ENCODE peak calls at places on chromosomes 2 and 18, in four cellular contexts. W, I, B and P are unnamed samples.

GRCh38 chr2:8680931-8681760 is 710 bp upstream of the ID2 start:
- DNase-seq in W (peak), B (peak), I (no peak), P (no peak)

GRCh38 chr2:96176661-96177060 is 31.4 kb upstream of the DUSP2 start:
- DNase-seq in W (no peak), I (no peak), B (no peak), P (no peak)

GRCh38 chr2:43889416-43889815 is 50.6 kb downstream of the ABCG8 start:
- DNase-seq in I (no peak), W (no peak), B (no peak), P (no peak)

GRCh38 chr2:47414682-47415458 is 11.9 kb downstream of the MSH2 start:
- DNase-seq in B (no peak), I (no peak), W (no peak), P (no peak)

GRCh38 chr18:34648269-34648668 is 61.8 kb upstream of the DTNA start:
- DNase-seq in I (no peak), W (no peak), B (no peak), P (no peak)

GRCh38 chr2:8568543-8569302 is 113.1 kb upstream of the ID2 start:
- DNase-seq in I (no peak), B (no peak), W (no peak), P (no peak)

GRCh38 chr2:43634604-43635306 is 2.3 kb upstream of the PLEKHH2 start:
- DNase-seq in W (no peak), B (peak), I (no peak), P (no peak)

GRCh38 chr2:19746611-19747309 is 155.0 kb downstream of the TTC32 start:
- DNase-seq in W (no peak), B (no peak), I (peak), P (peak)

GRCh38 chr2:102788880-102789250 is 27.0 kb downstream of the TMEM182 start:
- DNase-seq in I (no peak), B (no peak), W (no peak), P (no peak)

GRCh38 chr2:112795720-112796119 is 11.4 kb upstream of the IL1A start:
- DNase-seq in B (no peak), I (no peak), W (no peak), P (no peak)

GRCh38 chr18:61394983-61395382 is 61.8 kb downstream of the CDH20 start:
- DNase-seq in I (no peak), B (no peak), W (no peak), P (no peak)

GRCh38 chr2:174535757-174536703 is 49.2 kb upstream of the GPR155 start:
- DNase-seq in W (no peak), I (no peak), B (no peak), P (no peak)

GRCh38 chr2:39375917-39376316 is 61.2 kb downstream of the MAP4K3 start:
- DNase-seq in B (no peak), I (no peak), W (no peak), P (no peak)

GRCh38 chr2:181371782-181372292 is 85.3 kb upstream of the ITGA4 start:
- DNase-seq in W (no peak), I (no peak), B (no peak), P (no peak)

GRCh38 chr2:192162392-192163042 is 32.2 kb downstream of the TMEFF2 start:
- DNase-seq in I (peak), B (peak), W (peak), P (peak)

GRCh38 chr2:223868005-223868404 is 30.6 kb upstream of the AP1S3 start:
- DNase-seq in I (no peak), B (no peak), W (no peak), P (no peak)

GRCh38 chr2:165417009-165417408 is 52.5 kb upstream of the CSRNP3 start:
- DNase-seq in W (no peak), I (no peak), B (no peak), P (no peak)

GRCh38 chr18:54140641-54141040 is 83.8 kb downstream of the MBD2 start:
- DNase-seq in I (no peak), B (no peak), W (no peak), P (no peak)

GRCh38 chr2:137928547-137929503 is 35.4 kb upstream of the HNMT start:
- DNase-seq in B (no peak), W (no peak), I (no peak), P (no peak)

GRCh38 chr2:200129756-200130462 is 174.5 kb downstream of the MAIP1 start:
- DNase-seq in W (no peak), B (no peak), I (no peak), P (no peak)

GRCh38 chr2:164662066-164662465 is 40.8 kb upstream of the GRB14 start:
- DNase-seq in B (no peak), I (no peak), W (no peak), P (no peak)

GRCh38 chr2:208031608-208032019 is 6.3 kb upstream of the PLEKHM3 start:
- DNase-seq in I (no peak), B (no peak), W (no peak), P (peak)

GRCh38 chr2:240215676-240216051 is 75.2 kb upstream of the OTOS start:
- DNase-seq in I (no peak), W (no peak), B (no peak), P (peak)

GRCh38 chr18:7070466-7070865 is 47.1 kb downstream of the LAMA1 start:
- DNase-seq in B (no peak), I (no peak), W (no peak), P (no peak)

GRCh38 chr2:63058742-63059433 is 8.3 kb downstream of the OTX1 start:
- DNase-seq in I (no peak), B (no peak), W (no peak), P (peak)

GRCh38 chr2:217103752-217104540 is 244.1 kb upstream of the TNP1 start:
- DNase-seq in W (no peak), I (no peak), B (peak), P (no peak)

GRCh38 chr2:235580401-235581157 is 86.7 kb downstream of the AGAP1 start:
- DNase-seq in W (no peak), B (no peak), I (no peak), P (no peak)

GRCh38 chr2:11534746-11535484 is 1.1 kb downstream of the GREB1 start:
- DNase-seq in B (no peak), I (no peak), W (no peak), P (no peak)

GRCh38 chr2:146721486-146721885 is 1123.3 kb upstream of the ACVR2A start:
- DNase-seq in I (no peak), W (no peak), B (no peak), P (no peak)

GRCh38 chr2:85578243-85579180 is 1.1 kb downstream of the VAMP8 start:
- DNase-seq in W (no peak), I (no peak), B (no peak), P (peak)

GRCh38 chr2:122886479-122887130 is 1131.2 kb downstream of the TSN start:
- DNase-seq in B (no peak), I (no peak), W (no peak), P (no peak)

GRCh38 chr2:68345129-68345875 is 19.8 kb upstream of the PLEK start:
- DNase-seq in W (no peak), I (no peak), B (no peak), P (no peak)

GRCh38 chr18:69725855-69726508 is 221.7 kb downstream of the CD226 start:
- DNase-seq in B (no peak), I (no peak), W (no peak), P (no peak)

GRCh38 chr2:120912101-120912985 is 176.7 kb downstream of the GLI2 start:
- DNase-seq in B (peak), I (no peak), W (no peak), P (no peak)

GRCh38 chr2:239621611-239622010 is 220.8 kb upstream of the HDAC4 start:
- DNase-seq in W (no peak), B (no peak), I (no peak), P (no peak)